ENCODE peak calls at places on chromosomes 13 and 19, in seven cellular contexts. T is left ventricle myocardium superior, G is A172, L is astrocyte of the spinal cord, V is cardiac muscle cell, A is GM04503, E is SW480. R is an unnamed sample.

GRCh38 chr19:40360020-40360686 is 11.7 kb downstream of the PLD3 start:
- DNase-seq in T (no peak), G (no peak), L (no peak), V (no peak), A (no peak), E (no peak), R (no peak)

GRCh38 chr19:33114302-33114701 is 17.6 kb upstream of the WDR88 start:
- DNase-seq in T (no peak), G (no peak), L (no peak), V (no peak), A (no peak), E (no peak), R (no peak)

GRCh38 chr19:18479964-18480723 is 41.7 kb downstream of the ELL start:
- DNase-seq in T (peak; percentile 82), G (peak; percentile 58), L (no peak), V (peak; percentile 80), A (peak; percentile 84), E (no peak), R (no peak)

GRCh38 chr13:113535381-113535781 is 44.9 kb upstream of the DCUN1D2 start:
- DNase-seq in T (no peak), G (no peak), L (no peak), V (no peak), A (no peak), E (no peak), R (no peak)

GRCh38 chr19:37227996-37228395 is 10.0 kb downstream of the ZNF383 start:
- DNase-seq in T (no peak), G (no peak), L (peak; percentile 10), V (no peak), A (no peak), E (no peak), R (peak; percentile 30)

GRCh38 chr13:51632643-51633357 is 48.5 kb downstream of the WDFY2 start:
- DNase-seq in T (no peak), G (no peak), L (no peak), V (no peak), A (no peak), E (no peak), R (peak; percentile 16)

GRCh38 chr19:27774337-27774736 is 1438.6 kb downstream of the UQCRFS1 start:
- DNase-seq in T (no peak), G (no peak), L (no peak), V (no peak), A (no peak), E (no peak), R (no peak)

GRCh38 chr13:46556380-46556779 is 3.4 kb downstream of the LRCH1 start:
- DNase-seq in T (no peak), G (no peak), L (no peak), V (no peak), A (no peak), E (peak; percentile 14), R (no peak)

GRCh38 chr19:43311706-43312105 is 41.8 kb upstream of the CD177 start:
- DNase-seq in T (no peak), G (no peak), L (no peak), V (no peak), A (no peak), E (no peak), R (no peak)

GRCh38 chr13:32720026-32720425 is 133.8 kb downstream of the PDS5B start:
- DNase-seq in T (no peak), G (no peak), L (no peak), V (peak; percentile 46), A (no peak), E (no peak), R (no peak)

GRCh38 chr19:2064395-2064787 is 13.3 kb upstream of the MKNK2 start:
- DNase-seq in T (peak; percentile 68), G (no peak), L (no peak), V (no peak), A (no peak), E (no peak), R (no peak)

GRCh38 chr13:27921421-27921960 is 1.7 kb downstream of the PDX1 start:
- DNase-seq in T (no peak), G (no peak), L (no peak), V (no peak), A (no peak), E (no peak), R (no peak)

R was measured in endothelial cell.